ENCODE peak calls at places on chromosome 20, in five cellular contexts. One of them, this sample, is unnamed.
A peak's percentile ranks its signal among the peaks of the same experiment; 100 is the strongest.

GRCh38 chr20:46229478-46229877 is 78.8 kb downstream of the CDH22 start:
- DNase-seq in HT-29: no peak
- DNase-seq in dermis blood vessel endothelial cell: peak; percentile 7
- DNase-seq in NCI-H1105: no peak
- DNase-seq in HCEC 1CT: no peak
- DNase-seq in this sample: no peak

GRCh38 chr20:61812121-61812520 is 253.6 kb downstream of the TAF4 start:
- DNase-seq in NCI-H1105: no peak
- DNase-seq in HT-29: no peak
- DNase-seq in HCEC 1CT: no peak
- DNase-seq in dermis blood vessel endothelial cell: no peak
- DNase-seq in this sample: no peak

GRCh38 chr20:33030076-33030475 is 1.4 kb upstream of the BPIFB6 start:
- DNase-seq in HT-29: no peak
- DNase-seq in dermis blood vessel endothelial cell: no peak
- DNase-seq in NCI-H1105: no peak
- DNase-seq in HCEC 1CT: no peak
- DNase-seq in this sample: no peak

GRCh38 chr20:63640086-63640485 is 13.1 kb downstream of the STMN3 start:
- DNase-seq in HT-29: no peak
- DNase-seq in dermis blood vessel endothelial cell: no peak
- DNase-seq in HCEC 1CT: no peak
- DNase-seq in NCI-H1105: no peak
- DNase-seq in this sample: no peak

GRCh38 chr20:44137210-44137781 is 49.7 kb downstream of the JPH2 start:
- DNase-seq in dermis blood vessel endothelial cell: no peak
- DNase-seq in NCI-H1105: no peak
- DNase-seq in HCEC 1CT: peak; percentile 28
- DNase-seq in HT-29: no peak
- DNase-seq in this sample: peak; percentile 73

GRCh38 chr20:9492067-9492466 is 22.3 kb upstream of the LAMP5 start:
- DNase-seq in NCI-H1105: no peak
- DNase-seq in HCEC 1CT: peak; percentile 88
- DNase-seq in HT-29: no peak
- DNase-seq in dermis blood vessel endothelial cell: no peak
- DNase-seq in this sample: no peak

GRCh38 chr20:26134606-26135005 is 438.0 kb upstream of the ZNF337 start:
- DNase-seq in HT-29: no peak
- DNase-seq in HCEC 1CT: no peak
- DNase-seq in dermis blood vessel endothelial cell: no peak
- DNase-seq in NCI-H1105: no peak
- DNase-seq in this sample: no peak

GRCh38 chr20:43096471-43096870 is 93.2 kb downstream of the PTPRT start:
- DNase-seq in dermis blood vessel endothelial cell: no peak
- DNase-seq in NCI-H1105: no peak
- DNase-seq in HCEC 1CT: no peak
- DNase-seq in HT-29: no peak
- DNase-seq in this sample: no peak

GRCh38 chr20:51024761-51025160 is 1.9 kb upstream of the KCNG1 start:
- DNase-seq in HCEC 1CT: no peak
- DNase-seq in NCI-H1105: no peak
- DNase-seq in dermis blood vessel endothelial cell: no peak
- DNase-seq in HT-29: no peak
- DNase-seq in this sample: no peak

GRCh38 chr20:10179574-10180298 is 38.9 kb upstream of the SNAP25 start:
- DNase-seq in dermis blood vessel endothelial cell: peak; percentile 26
- DNase-seq in HT-29: peak; percentile 16
- DNase-seq in NCI-H1105: no peak
- DNase-seq in HCEC 1CT: peak; percentile 28
- DNase-seq in this sample: peak; percentile 9

GRCh38 chr20:45925821-45926506 is 8.5 kb upstream of the PCIF1 start:
- DNase-seq in NCI-H1105: no peak
- DNase-seq in HT-29: no peak
- DNase-seq in HCEC 1CT: no peak
- DNase-seq in dermis blood vessel endothelial cell: no peak
- DNase-seq in this sample: no peak

GRCh38 chr20:3857405-3857804 is 10.8 kb downstream of the MAVS start:
- DNase-seq in HT-29: no peak
- DNase-seq in dermis blood vessel endothelial cell: no peak
- DNase-seq in NCI-H1105: peak; percentile 94
- DNase-seq in HCEC 1CT: no peak
- DNase-seq in this sample: peak; percentile 84

GRCh38 chr20:31605031-31605901 is at the start of gene ID1:
- DNase-seq in NCI-H1105: peak; percentile 98
- DNase-seq in dermis blood vessel endothelial cell: peak; percentile 98
- DNase-seq in HCEC 1CT: peak; percentile 95
- DNase-seq in HT-29: peak; percentile 100
- DNase-seq in this sample: peak; percentile 99

GRCh38 chr20:15882553-15882952 is 690.7 kb downstream of the KIF16B start:
- DNase-seq in dermis blood vessel endothelial cell: no peak
- DNase-seq in NCI-H1105: no peak
- DNase-seq in HT-29: no peak
- DNase-seq in HCEC 1CT: no peak
- DNase-seq in this sample: no peak

GRCh38 chr20:31446084-31446819 is 5.8 kb downstream of the DEFB123 start:
- DNase-seq in HT-29: no peak
- DNase-seq in dermis blood vessel endothelial cell: no peak
- DNase-seq in HCEC 1CT: no peak
- DNase-seq in NCI-H1105: no peak
- DNase-seq in this sample: no peak

GRCh38 chr20:38833857-38834164 is 28.3 kb downstream of the PPP1R16B start:
- DNase-seq in HCEC 1CT: no peak
- DNase-seq in HT-29: no peak
- DNase-seq in NCI-H1105: no peak
- DNase-seq in dermis blood vessel endothelial cell: no peak
- DNase-seq in this sample: no peak

GRCh38 chr20:18750735-18751134 is 62.8 kb upstream of the SCP2D1 start:
- DNase-seq in HT-29: no peak
- DNase-seq in HCEC 1CT: no peak
- DNase-seq in dermis blood vessel endothelial cell: no peak
- DNase-seq in NCI-H1105: peak; percentile 26
- DNase-seq in this sample: no peak

GRCh38 chr20:41566896-41567527 is 51.2 kb downstream of the CHD6 start:
- DNase-seq in NCI-H1105: no peak
- DNase-seq in dermis blood vessel endothelial cell: no peak
- DNase-seq in HCEC 1CT: no peak
- DNase-seq in HT-29: no peak
- DNase-seq in this sample: no peak

GRCh38 chr20:9996944-9997343 is 37.8 kb upstream of the ANKEF1 start:
- DNase-seq in NCI-H1105: no peak
- DNase-seq in HT-29: no peak
- DNase-seq in dermis blood vessel endothelial cell: no peak
- DNase-seq in HCEC 1CT: no peak
- DNase-seq in this sample: no peak

GRCh38 chr20:4056880-4057279 is 41.5 kb upstream of the RNF24 start:
- DNase-seq in HCEC 1CT: no peak
- DNase-seq in dermis blood vessel endothelial cell: no peak
- DNase-seq in NCI-H1105: no peak
- DNase-seq in HT-29: no peak
- DNase-seq in this sample: no peak

GRCh38 chr20:32945710-32946221 is 58.5 kb downstream of the SUN5 start:
- DNase-seq in HT-29: peak; percentile 63
- DNase-seq in NCI-H1105: no peak
- DNase-seq in dermis blood vessel endothelial cell: peak; percentile 42
- DNase-seq in HCEC 1CT: peak; percentile 38
- DNase-seq in this sample: peak; percentile 66

GRCh38 chr20:25290646-25291431 is 43.0 kb downstream of the PYGB start:
- DNase-seq in HT-29: no peak
- DNase-seq in dermis blood vessel endothelial cell: no peak
- DNase-seq in HCEC 1CT: no peak
- DNase-seq in NCI-H1105: no peak
- DNase-seq in this sample: no peak

GRCh38 chr20:62376112-62377063 is 9.3 kb upstream of the LAMA5 start:
- DNase-seq in NCI-H1105: no peak
- DNase-seq in HT-29: peak; percentile 96
- DNase-seq in HCEC 1CT: no peak
- DNase-seq in dermis blood vessel endothelial cell: no peak
- DNase-seq in this sample: no peak

GRCh38 chr20:5658897-5659296 is 91.3 kb upstream of the SHLD1 start:
- DNase-seq in HCEC 1CT: peak; percentile 64
- DNase-seq in NCI-H1105: peak; percentile 40
- DNase-seq in dermis blood vessel endothelial cell: peak; percentile 95
- DNase-seq in HT-29: no peak
- DNase-seq in this sample: no peak

GRCh38 chr20:47332381-47333206 is 23.9 kb downstream of the ZMYND8 start:
- DNase-seq in HCEC 1CT: no peak
- DNase-seq in dermis blood vessel endothelial cell: no peak
- DNase-seq in HT-29: no peak
- DNase-seq in NCI-H1105: no peak
- DNase-seq in this sample: no peak

GRCh38 chr20:48025061-48025515 is 239.8 kb upstream of the SULF2 start:
- DNase-seq in HT-29: peak; percentile 10
- DNase-seq in HCEC 1CT: no peak
- DNase-seq in dermis blood vessel endothelial cell: no peak
- DNase-seq in NCI-H1105: no peak
- DNase-seq in this sample: peak; percentile 83

GRCh38 chr20:50561379-50562078 is 51.3 kb downstream of the PTPN1 start:
- DNase-seq in HCEC 1CT: peak; percentile 96
- DNase-seq in NCI-H1105: no peak
- DNase-seq in dermis blood vessel endothelial cell: peak; percentile 95
- DNase-seq in HT-29: peak; percentile 86
- DNase-seq in this sample: peak; percentile 96

GRCh38 chr20:35564905-35565304 is 23.0 kb downstream of the ERGIC3 start:
- DNase-seq in HCEC 1CT: no peak
- DNase-seq in HT-29: no peak
- DNase-seq in dermis blood vessel endothelial cell: no peak
- DNase-seq in NCI-H1105: no peak
- DNase-seq in this sample: no peak

GRCh38 chr20:61656198-61656597 is 404.1 kb downstream of the CDH4 start:
- DNase-seq in dermis blood vessel endothelial cell: no peak
- DNase-seq in NCI-H1105: no peak
- DNase-seq in HT-29: no peak
- DNase-seq in HCEC 1CT: no peak
- DNase-seq in this sample: no peak

GRCh38 chr20:10430704-10431103 is 3.3 kb downstream of the MKKS start:
- DNase-seq in HCEC 1CT: no peak
- DNase-seq in HT-29: no peak
- DNase-seq in dermis blood vessel endothelial cell: no peak
- DNase-seq in NCI-H1105: no peak
- DNase-seq in this sample: no peak

GRCh38 chr20:431012-431904 is 23.2 kb downstream of the RBCK1 start:
- DNase-seq in dermis blood vessel endothelial cell: peak; percentile 94
- DNase-seq in NCI-H1105: peak; percentile 55
- DNase-seq in HT-29: peak; percentile 88
- DNase-seq in HCEC 1CT: peak; percentile 70
- DNase-seq in this sample: peak; percentile 88

GRCh38 chr20:58550661-58551060 is 35.5 kb upstream of the APCDD1L start:
- DNase-seq in NCI-H1105: no peak
- DNase-seq in HCEC 1CT: peak; percentile 45
- DNase-seq in HT-29: no peak
- DNase-seq in dermis blood vessel endothelial cell: peak; percentile 80
- DNase-seq in this sample: no peak

GRCh38 chr20:62716198-62716940 is 7.7 kb downstream of the NTSR1 start:
- DNase-seq in HT-29: peak; percentile 76
- DNase-seq in HCEC 1CT: no peak
- DNase-seq in NCI-H1105: no peak
- DNase-seq in dermis blood vessel endothelial cell: no peak
- DNase-seq in this sample: no peak

GRCh38 chr20:47748851-47749250 is 36.4 kb downstream of the SULF2 start:
- DNase-seq in HCEC 1CT: no peak
- DNase-seq in HT-29: no peak
- DNase-seq in NCI-H1105: no peak
- DNase-seq in dermis blood vessel endothelial cell: no peak
- DNase-seq in this sample: no peak

GRCh38 chr20:32052090-32052791 is at the start of gene HCK:
- DNase-seq in dermis blood vessel endothelial cell: no peak
- DNase-seq in NCI-H1105: no peak
- DNase-seq in HCEC 1CT: no peak
- DNase-seq in HT-29: no peak
- DNase-seq in this sample: no peak

GRCh38 chr20:34268851-34269668 is 27.8 kb downstream of the ASIP start:
- DNase-seq in dermis blood vessel endothelial cell: peak; percentile 52
- DNase-seq in HT-29: no peak
- DNase-seq in NCI-H1105: no peak
- DNase-seq in HCEC 1CT: no peak
- DNase-seq in this sample: no peak